ENCODE peak calls at places on chromosomes 12 and 14, in six cellular contexts. One of them, this sample, is unnamed. For H3K4me1, the result is how much of the 10 kb centered on the place peaks cover.

GRCh38 chr12:100044266-100044665 is 59.5 kb upstream of the ANKS1B start:
- DNase-seq in H1: no peak
- DNase-seq in K562: no peak
- DNase-seq in A549: no peak
- DNase-seq in GM12878: no peak
- DNase-seq in HepG2: no peak
- DNase-seq in this sample: no peak

GRCh38 chr12:54009171-54010052 is 627 bp downstream of the HOXC8 start:
- DNase-seq in K562: no peak
- DNase-seq in HepG2: no peak
- DNase-seq in A549: peak
- DNase-seq in H1: no peak
- DNase-seq in GM12878: no peak
- DNase-seq in this sample: peak

GRCh38 chr12:121581681-121582439 is 1.0 kb upstream of the KDM2B start:
- DNase-seq in HepG2: no peak
- DNase-seq in H1: no peak
- DNase-seq in K562: peak
- DNase-seq in A549: no peak
- DNase-seq in GM12878: no peak
- DNase-seq in this sample: peak

GRCh38 chr12:66683822-66684221 is 4.9 kb upstream of the GRIP1 start:
- DNase-seq in HepG2: no peak
- DNase-seq in A549: no peak
- DNase-seq in H1: no peak
- DNase-seq in K562: no peak
- DNase-seq in GM12878: no peak
- DNase-seq in this sample: no peak

GRCh38 chr14:105859717-105860614 is 333.6 kb downstream of the TMEM121 start:
- DNase-seq in H1: no peak
- DNase-seq in K562: no peak
- DNase-seq in A549: no peak
- DNase-seq in HepG2: no peak
- DNase-seq in GM12878: no peak
- DNase-seq in this sample: no peak

GRCh38 chr12:131087991-131088700 is 134.4 kb downstream of the ADGRD1 start:
- DNase-seq in HepG2: no peak
- DNase-seq in GM12878: no peak
- DNase-seq in K562: no peak
- DNase-seq in H1: no peak
- DNase-seq in A549: no peak
- DNase-seq in this sample: no peak

GRCh38 chr12:47307680-47308399 is 228.1 kb upstream of the AMIGO2 start:
- DNase-seq in H1: peak
- DNase-seq in K562: peak
- DNase-seq in A549: peak
- DNase-seq in GM12878: peak
- DNase-seq in HepG2: peak
- DNase-seq in this sample: peak

GRCh38 chr14:50312734-50313054 is 570 bp downstream of the DMAC2L start:
- DNase-seq in H1: no peak
- DNase-seq in K562: no peak
- DNase-seq in GM12878: no peak
- DNase-seq in HepG2: peak
- DNase-seq in A549: no peak
- DNase-seq in this sample: no peak

GRCh38 chr12:19915392-19916192 is 452.7 kb upstream of the PDE3A start:
- DNase-seq in GM12878: no peak
- DNase-seq in HepG2: no peak
- DNase-seq in H1: no peak
- DNase-seq in K562: no peak
- DNase-seq in A549: peak
- DNase-seq in this sample: peak

GRCh38 chr14:67187210-67187609 is 2.0 kb upstream of the GARIN2 start:
- DNase-seq in A549: peak
- DNase-seq in K562: no peak
- DNase-seq in HepG2: peak
- DNase-seq in H1: no peak
- DNase-seq in GM12878: no peak
- DNase-seq in this sample: no peak
- TF ChIP-seq MAX in A549: peak
- TF ChIP-seq MAX in K562: no peak
- TF ChIP-seq MAX in HepG2: no peak
- TF ChIP-seq MAX in H1: no peak
- TF ChIP-seq MAX in GM12878: no peak
- TF ChIP-seq MAX in this sample: no peak

GRCh38 chr12:63450821-63451220 is 217.5 kb downstream of the DPY19L2 start:
- DNase-seq in GM12878: no peak
- DNase-seq in A549: no peak
- DNase-seq in HepG2: no peak
- DNase-seq in H1: no peak
- DNase-seq in K562: no peak
- DNase-seq in this sample: no peak

GRCh38 chr12:63440063-63440462 is 228.2 kb downstream of the DPY19L2 start:
- DNase-seq in H1: no peak
- DNase-seq in A549: no peak
- DNase-seq in GM12878: no peak
- DNase-seq in K562: no peak
- DNase-seq in HepG2: no peak
- DNase-seq in this sample: no peak

DNA sequence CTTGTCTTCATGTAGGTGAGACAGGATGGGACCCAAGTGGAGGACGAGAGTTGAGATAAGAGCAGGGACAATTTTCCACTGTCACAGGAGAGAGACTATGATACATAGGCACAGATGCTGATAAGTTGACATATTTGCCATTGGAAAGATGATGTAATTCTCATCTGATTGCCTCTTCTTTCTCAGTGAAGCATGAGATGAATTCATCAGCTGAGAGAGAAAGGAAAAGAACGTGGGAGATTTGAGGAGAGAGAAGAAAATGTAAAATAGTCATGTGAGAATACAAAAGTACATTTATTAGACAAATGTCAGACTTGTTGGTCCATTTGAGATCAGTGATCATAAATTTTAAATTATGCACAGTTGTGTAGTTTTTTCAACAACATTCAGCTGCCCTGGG is 223.0 kb downstream of the DPY19L2 start:
- DNase-seq in K562: no peak
- DNase-seq in A549: no peak
- DNase-seq in H1: no peak
- DNase-seq in HepG2: no peak
- DNase-seq in GM12878: no peak
- DNase-seq in this sample: no peak
- TF ChIP-seq EP300 in K562: no peak
- TF ChIP-seq EP300 in A549: no peak
- TF ChIP-seq EP300 in H1: no peak
- TF ChIP-seq EP300 in HepG2: no peak
- TF ChIP-seq EP300 in GM12878: no peak
- TF ChIP-seq EP300 in this sample: no peak

GRCh38 chr12:8867009-8867408 is 44.6 kb downstream of the A2ML1 start:
- DNase-seq in HepG2: no peak
- DNase-seq in GM12878: no peak
- DNase-seq in A549: no peak
- DNase-seq in H1: no peak
- DNase-seq in K562: no peak
- DNase-seq in this sample: no peak

GRCh38 chr12:8871067-8871466 is 43.2 kb upstream of the PHC1 start:
- DNase-seq in A549: no peak
- DNase-seq in K562: no peak
- DNase-seq in H1: no peak
- DNase-seq in GM12878: no peak
- DNase-seq in HepG2: no peak
- DNase-seq in this sample: no peak

GRCh38 chr12:8866429-8866828 is 44.0 kb downstream of the A2ML1 start:
- DNase-seq in A549: no peak
- DNase-seq in GM12878: no peak
- DNase-seq in H1: no peak
- DNase-seq in HepG2: no peak
- DNase-seq in K562: no peak
- DNase-seq in this sample: no peak

GRCh38 chr12:8867786-8868185 is 45.4 kb downstream of the A2ML1 start:
- DNase-seq in HepG2: no peak
- DNase-seq in A549: no peak
- DNase-seq in GM12878: no peak
- DNase-seq in K562: no peak
- DNase-seq in H1: no peak
- DNase-seq in this sample: no peak

DNA sequence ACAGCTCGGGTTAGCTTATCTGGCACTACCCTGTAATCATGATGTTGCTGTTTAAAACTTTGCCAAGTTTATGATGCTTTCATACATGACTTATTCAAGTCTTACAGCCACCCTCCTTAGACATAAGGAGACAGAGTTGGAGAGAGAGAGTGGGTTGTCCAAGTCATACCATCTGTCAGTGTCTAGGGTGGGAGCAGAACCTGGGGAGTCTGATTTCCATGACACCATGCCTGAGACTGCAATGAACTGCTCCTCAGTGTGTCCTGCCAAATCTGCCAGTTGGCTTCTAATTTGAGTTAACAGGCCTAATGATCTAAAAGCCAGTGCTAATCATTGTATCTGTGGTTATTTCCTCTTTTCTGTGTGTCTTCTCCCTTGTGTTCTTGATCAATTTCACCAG is 43.7 kb upstream of the PHC1 start:
- DNase-seq in HepG2: no peak
- DNase-seq in K562: no peak
- DNase-seq in GM12878: no peak
- DNase-seq in H1: no peak
- DNase-seq in A549: no peak
- DNase-seq in this sample: no peak
- H3K4me1 ChIP-seq in HepG2: under half
- H3K4me1 ChIP-seq in K562: under half
- H3K4me1 ChIP-seq in GM12878: under half
- H3K4me1 ChIP-seq in H1: under half
- H3K4me1 ChIP-seq in A549: under half
- H3K4me1 ChIP-seq in this sample: under half

GRCh38 chr12:45309826-45310626 is 94.1 kb downstream of the ANO6 start:
- DNase-seq in GM12878: no peak
- DNase-seq in H1: no peak
- DNase-seq in K562: no peak
- DNase-seq in A549: no peak
- DNase-seq in HepG2: no peak
- DNase-seq in this sample: no peak

GRCh38 chr12:45304514-45305178 is 88.8 kb downstream of the ANO6 start:
- DNase-seq in A549: no peak
- DNase-seq in H1: no peak
- DNase-seq in GM12878: no peak
- DNase-seq in K562: no peak
- DNase-seq in HepG2: no peak
- DNase-seq in this sample: no peak

GRCh38 chr12:45303955-45304354 is 88.1 kb downstream of the ANO6 start:
- DNase-seq in K562: no peak
- DNase-seq in H1: no peak
- DNase-seq in HepG2: no peak
- DNase-seq in GM12878: no peak
- DNase-seq in A549: no peak
- DNase-seq in this sample: no peak

GRCh38 chr12:45302621-45303020 is 86.7 kb downstream of the ANO6 start:
- DNase-seq in GM12878: no peak
- DNase-seq in K562: no peak
- DNase-seq in HepG2: no peak
- DNase-seq in A549: no peak
- DNase-seq in H1: no peak
- DNase-seq in this sample: no peak

DNA sequence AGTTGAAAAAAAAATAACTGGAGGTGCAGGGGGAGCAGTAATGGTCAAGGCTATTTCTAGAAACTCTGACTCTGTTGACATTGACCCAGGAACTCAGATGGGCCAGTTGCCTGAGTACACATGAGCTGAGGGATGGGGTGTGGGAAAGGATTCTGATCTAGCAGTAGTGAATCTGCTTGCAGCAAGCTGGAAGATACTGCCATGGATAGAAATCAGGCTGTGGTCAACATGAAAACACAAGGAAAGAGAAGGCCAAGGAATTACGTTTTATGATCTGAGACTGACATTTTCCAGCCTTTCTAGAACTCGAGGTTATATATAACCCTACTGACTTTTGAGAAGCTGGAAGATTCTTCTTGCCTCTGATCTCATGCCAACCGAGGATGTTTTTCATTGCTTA is 90.0 kb downstream of the ANO6 start:
- DNase-seq in A549: no peak
- DNase-seq in GM12878: no peak
- DNase-seq in K562: no peak
- DNase-seq in HepG2: no peak
- DNase-seq in H1: no peak
- DNase-seq in this sample: no peak
- TF ChIP-seq MAX in A549: no peak
- TF ChIP-seq MAX in GM12878: no peak
- TF ChIP-seq MAX in K562: no peak
- TF ChIP-seq MAX in HepG2: no peak
- TF ChIP-seq MAX in H1: no peak
- TF ChIP-seq MAX in this sample: no peak